ENCODE peak calls at places on chromosomes 13 and 19, in seven cellular contexts. F, U, S, O, Z, A and L are unnamed samples.

GRCh38 chr19:31378404-31378803 is 29.2 kb upstream of the TSHZ3 start:
- DNase-seq in U (no peak), O (peak; percentile 97), Z (peak; percentile 28), S (peak; percentile 93), A (peak; percentile 98), F (no peak), L (no peak)

GRCh38 chr13:42102961-42103688 is 54.7 kb downstream of the DGKH start:
- DNase-seq in O (peak; percentile 11), Z (no peak), A (peak; percentile 73), U (no peak), F (no peak), S (no peak), L (no peak)

GRCh38 chr19:20388826-20389225 is 176.8 kb downstream of the ZNF737 start:
- DNase-seq in S (no peak), O (no peak), A (no peak), F (no peak), Z (no peak), U (no peak), L (no peak)

GRCh38 chr19:42850981-42851717 is 28.4 kb downstream of the PSG1 start:
- DNase-seq in S (peak; percentile 97), O (peak; percentile 62), F (peak; percentile 12), A (peak; percentile 98), Z (peak; percentile 78), U (peak; percentile 71), L (no peak)

GRCh38 chr13:46386426-46386995 is 541 bp downstream of the RUBCNL start:
- DNase-seq in O (peak; percentile 24), S (peak; percentile 16), U (no peak), F (no peak), Z (no peak), A (no peak), L (no peak)

GRCh38 chr19:18021121-18021755 is 13.3 kb downstream of the ARRDC2 start:
- DNase-seq in O (peak; percentile 71), F (peak; percentile 90), U (no peak), Z (no peak), A (peak; percentile 69), S (peak; percentile 60), L (no peak)

GRCh38 chr19:12043752-12044422 is 8.4 kb upstream of the ZNF433 start:
- DNase-seq in U (no peak), Z (no peak), S (no peak), F (no peak), O (no peak), A (no peak), L (no peak)

GRCh38 chr19:51356159-51356801 is 9.9 kb downstream of the ETFB start:
- DNase-seq in U (no peak), S (no peak), Z (no peak), A (no peak), O (no peak), F (no peak), L (no peak)

GRCh38 chr19:55447421-55448174 is 4.5 kb upstream of the SHISA7 start:
- DNase-seq in S (peak; percentile 54), F (no peak), Z (no peak), U (peak; percentile 88), O (peak; percentile 20), A (no peak), L (peak; percentile 45)

GRCh38 chr19:1516395-1516753 is 3.6 kb upstream of the ADAMTSL5 start:
- DNase-seq in A (no peak), S (no peak), O (no peak), F (no peak), U (no peak), Z (no peak), L (peak; percentile 48)

GRCh38 chr19:19538767-19539166 is 702 bp downstream of the CILP2 start:
- DNase-seq in F (no peak), O (no peak), A (no peak), U (no peak), Z (no peak), S (no peak), L (no peak)

GRCh38 chr13:95480131-95480545 is 72.4 kb upstream of the CLDN10 start:
- DNase-seq in A (no peak), Z (no peak), O (no peak), F (no peak), S (no peak), U (no peak), L (no peak)

GRCh38 chr13:99220199-99220931 is 19.7 kb downstream of the UBAC2 start:
- DNase-seq in S (no peak), Z (no peak), A (no peak), U (no peak), F (no peak), O (no peak), L (no peak)
- H3K4me1 ChIP-seq in S (peaks cover 36% of the 10 kb centered on the region), Z (no peaks in the 10 kb centered on the region), A (peaks cover 6% of the 10 kb centered on the region), U (peaks cover 7% of the 10 kb centered on the region), F (peaks cover 55% of the 10 kb centered on the region), O (no peaks in the 10 kb centered on the region), L (no peaks in the 10 kb centered on the region)

DNA sequence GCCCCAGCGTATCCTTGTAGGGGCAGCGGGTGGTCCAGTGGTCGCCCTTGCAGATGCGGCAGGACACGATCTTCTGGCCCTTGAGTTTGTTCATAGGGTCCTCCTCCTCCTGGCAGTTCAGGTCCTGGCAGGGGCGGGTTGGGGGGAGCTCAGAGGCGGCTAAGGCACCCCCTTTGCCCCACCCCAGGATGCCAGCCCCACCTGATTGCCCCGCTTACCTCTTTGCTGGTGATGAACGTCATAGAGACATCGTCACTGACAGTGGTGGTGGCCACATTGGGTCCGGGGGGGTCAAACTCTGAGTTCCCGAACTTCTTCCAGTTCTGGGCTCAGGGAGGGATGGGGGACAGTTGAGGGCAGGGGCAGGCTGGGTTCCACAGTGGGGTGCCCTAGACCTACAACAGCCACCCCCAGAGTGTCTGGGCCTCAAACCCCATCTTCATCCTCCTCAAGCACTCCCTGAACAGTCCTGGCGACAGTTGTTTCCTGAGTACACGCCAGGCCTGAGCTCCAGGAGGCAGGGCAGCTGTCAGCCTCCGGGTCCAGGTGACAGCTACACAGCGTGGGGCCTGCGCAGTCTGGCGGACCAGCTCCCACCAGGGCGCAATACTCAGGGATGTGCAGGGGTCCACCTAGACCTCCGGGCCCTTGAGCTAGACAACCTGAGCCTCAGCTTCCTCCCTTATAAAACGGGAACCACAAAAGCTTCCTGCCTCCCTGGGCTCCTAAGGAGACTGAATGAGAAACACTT is 2.7 kb downstream of the EIF3G start:
- DNase-seq in O (no peak), F (no peak), A (no peak), Z (no peak), S (no peak), U (no peak), L (no peak)
- H3K4me1 ChIP-seq in O (peaks cover 11% of the 10 kb centered on the region), F (peaks cover 21% of the 10 kb centered on the region), A (peaks cover 16% of the 10 kb centered on the region), Z (peaks cover 3% of the 10 kb centered on the region), S (peaks cover 32% of the 10 kb centered on the region), U (peaks cover 15% of the 10 kb centered on the region), L (no peaks in the 10 kb centered on the region)

GRCh38 chr13:96768524-96768923 is 225.8 kb downstream of the OXGR1 start:
- DNase-seq in O (no peak), A (no peak), Z (no peak), F (no peak), U (no peak), S (no peak), L (no peak)
- H3K4me1 ChIP-seq in O (no peaks in the 10 kb centered on the region), A (no peaks in the 10 kb centered on the region), Z (no peaks in the 10 kb centered on the region), F (peaks cover 9% of the 10 kb centered on the region), U (no peaks in the 10 kb centered on the region), S (no peaks in the 10 kb centered on the region), L (peaks cover 21% of the 10 kb centered on the region)

GRCh38 chr19:6101991-6102390 is 8.3 kb downstream of the RFX2 start:
- DNase-seq in U (no peak), F (no peak), A (no peak), O (no peak), Z (no peak), S (no peak), L (no peak)
- H3K4me1 ChIP-seq in U (peaks cover 11% of the 10 kb centered on the region), F (peaks cover 59% of the 10 kb centered on the region), A (peaks cover 14% of the 10 kb centered on the region), O (peaks cover 13% of the 10 kb centered on the region), Z (no peaks in the 10 kb centered on the region), S (peaks cover 75% of the 10 kb centered on the region), L (no peaks in the 10 kb centered on the region)

GRCh38 chr13:45332831-45333219 is 8.2 kb downstream of the TPT1 start:
- DNase-seq in F (no peak), S (no peak), O (no peak), A (no peak), U (no peak), Z (no peak), L (no peak)
- H3K4me1 ChIP-seq in F (peaks cover 84% of the 10 kb centered on the region), S (peaks cover 88% of the 10 kb centered on the region), O (peaks cover 24% of the 10 kb centered on the region), A (peaks cover 65% of the 10 kb centered on the region), U (peaks cover 71% of the 10 kb centered on the region), Z (peaks cover 33% of the 10 kb centered on the region), L (peaks cover 2% of the 10 kb centered on the region)

GRCh38 chr13:74243637-74244526 is 109.7 kb upstream of the KLF12 start:
- DNase-seq in Z (no peak), U (no peak), S (peak; percentile 35), A (peak; percentile 79), F (no peak), O (peak; percentile 52), L (no peak)
- H3K4me1 ChIP-seq in Z (no peaks in the 10 kb centered on the region), U (no peaks in the 10 kb centered on the region), S (peaks cover 11% of the 10 kb centered on the region), A (peaks cover 8% of the 10 kb centered on the region), F (no peaks in the 10 kb centered on the region), O (peaks cover 2% of the 10 kb centered on the region), L (no peaks in the 10 kb centered on the region)

GRCh38 chr19:8449830-8450229 is 5.1 kb downstream of the HNRNPM start:
- DNase-seq in A (no peak), S (no peak), U (no peak), O (no peak), F (no peak), Z (no peak), L (no peak)
- H3K4me1 ChIP-seq in A (peaks cover 19% of the 10 kb centered on the region), S (peaks cover 42% of the 10 kb centered on the region), U (peaks cover 75% of the 10 kb centered on the region), O (peaks cover 10% of the 10 kb centered on the region), F (peaks cover 86% of the 10 kb centered on the region), Z (peaks cover 58% of the 10 kb centered on the region), L (peaks cover 28% of the 10 kb centered on the region)

DNA sequence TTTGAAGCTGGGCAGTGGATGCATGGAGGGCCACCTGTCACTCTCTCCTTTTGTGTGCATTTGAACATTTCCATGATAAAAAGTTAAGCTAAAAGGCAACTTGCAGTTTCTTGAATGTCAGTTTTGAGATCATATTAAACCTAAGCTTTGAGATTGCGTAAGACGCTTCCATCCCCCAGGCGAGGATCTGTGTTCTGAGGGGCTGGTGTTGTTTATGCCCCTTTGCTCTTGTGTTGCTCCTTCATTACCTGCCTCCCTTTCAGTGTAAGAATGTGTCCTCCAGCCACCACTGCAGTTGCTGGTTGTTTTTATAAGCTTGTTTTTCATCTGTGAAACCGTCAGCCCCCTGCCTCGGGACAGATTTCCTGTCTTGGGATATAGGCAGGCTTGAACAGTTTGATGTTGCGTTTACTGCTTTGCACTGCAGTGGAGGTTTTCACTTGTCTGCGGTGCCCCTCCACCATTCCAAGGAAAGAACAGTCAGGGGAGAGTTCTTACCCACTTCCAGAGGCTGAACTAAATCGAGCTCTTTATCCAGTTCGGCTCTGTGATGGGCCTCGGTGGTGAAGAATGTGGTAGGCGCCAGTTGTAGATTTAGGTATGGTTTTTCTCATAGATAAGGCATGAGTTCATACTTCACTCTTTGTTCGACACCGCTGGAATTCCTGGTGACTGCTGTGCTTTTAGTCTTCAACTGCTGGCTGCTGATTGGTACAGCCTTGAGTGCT is 96.8 kb downstream of the ARHGEF7 start:
- DNase-seq in U (no peak), O (no peak), S (peak; percentile 42), A (peak; percentile 91), F (no peak), Z (no peak), L (no peak)
- H3K4me1 ChIP-seq in U (peaks cover 7% of the 10 kb centered on the region), O (peaks cover 19% of the 10 kb centered on the region), S (peaks cover 43% of the 10 kb centered on the region), A (peaks cover 34% of the 10 kb centered on the region), F (peaks cover 99% of the 10 kb centered on the region), Z (peaks cover 26% of the 10 kb centered on the region), L (no peaks in the 10 kb centered on the region)